ENCODE peak calls at places on chromosomes 4 and X, in seven cellular contexts. One of them, this sample, is unnamed.

GRCh38 chrX:39690541-39691415 is 407.0 kb downstream of the BCOR start:
- DNase-seq in OCI-LY7: no peak
- DNase-seq in activated CD4-positive, alpha-beta T cell treated with anti-CD3 and anti-CD28 coated beads for 4 hours: no peak
- DNase-seq in substantia nigra: no peak
- DNase-seq in astrocyte of the spinal cord: no peak
- DNase-seq in HS-5: no peak
- DNase-seq in GM12865: no peak
- DNase-seq in this sample: no peak

GRCh38 chr4:56681158-56681848 is at the start of gene HOPX:
- DNase-seq in OCI-LY7: no peak
- DNase-seq in activated CD4-positive, alpha-beta T cell treated with anti-CD3 and anti-CD28 coated beads for 4 hours: peak
- DNase-seq in substantia nigra: no peak
- DNase-seq in astrocyte of the spinal cord: peak
- DNase-seq in HS-5: no peak
- DNase-seq in GM12865: peak
- DNase-seq in this sample: no peak

GRCh38 chrX:51006068-51006467 is 95.5 kb downstream of the BMP15 start:
- DNase-seq in OCI-LY7: no peak
- DNase-seq in activated CD4-positive, alpha-beta T cell treated with anti-CD3 and anti-CD28 coated beads for 4 hours: no peak
- DNase-seq in substantia nigra: no peak
- DNase-seq in astrocyte of the spinal cord: no peak
- DNase-seq in HS-5: no peak
- DNase-seq in GM12865: no peak
- DNase-seq in this sample: no peak

GRCh38 chrX:123797543-123798447 is 62.1 kb upstream of the XIAP start:
- DNase-seq in OCI-LY7: no peak
- DNase-seq in activated CD4-positive, alpha-beta T cell treated with anti-CD3 and anti-CD28 coated beads for 4 hours: no peak
- DNase-seq in substantia nigra: no peak
- DNase-seq in astrocyte of the spinal cord: no peak
- DNase-seq in HS-5: no peak
- DNase-seq in GM12865: no peak
- DNase-seq in this sample: no peak

GRCh38 chr4:15779336-15779735 is 1.2 kb downstream of the CD38 start:
- DNase-seq in OCI-LY7: no peak
- DNase-seq in activated CD4-positive, alpha-beta T cell treated with anti-CD3 and anti-CD28 coated beads for 4 hours: no peak
- DNase-seq in substantia nigra: peak
- DNase-seq in astrocyte of the spinal cord: peak
- DNase-seq in HS-5: no peak
- DNase-seq in GM12865: no peak
- DNase-seq in this sample: no peak

GRCh38 chr4:3700736-3701135 is 65.4 kb upstream of the ADRA2C start:
- DNase-seq in OCI-LY7: no peak
- DNase-seq in activated CD4-positive, alpha-beta T cell treated with anti-CD3 and anti-CD28 coated beads for 4 hours: no peak
- DNase-seq in substantia nigra: no peak
- DNase-seq in astrocyte of the spinal cord: no peak
- DNase-seq in HS-5: no peak
- DNase-seq in GM12865: no peak
- DNase-seq in this sample: no peak

GRCh38 chrX:19912-20571 is 261.1 kb upstream of the PLCXD1 start:
- DNase-seq in OCI-LY7: peak
- DNase-seq in activated CD4-positive, alpha-beta T cell treated with anti-CD3 and anti-CD28 coated beads for 4 hours: no peak
- DNase-seq in substantia nigra: no peak
- DNase-seq in astrocyte of the spinal cord: peak
- DNase-seq in HS-5: no peak
- DNase-seq in GM12865: peak
- DNase-seq in this sample: no peak

GRCh38 chrX:64204701-64205440 is 637 bp downstream of the AMER1 start:
- DNase-seq in OCI-LY7: peak
- DNase-seq in activated CD4-positive, alpha-beta T cell treated with anti-CD3 and anti-CD28 coated beads for 4 hours: peak
- DNase-seq in substantia nigra: peak
- DNase-seq in astrocyte of the spinal cord: peak
- DNase-seq in HS-5: no peak
- DNase-seq in GM12865: peak
- DNase-seq in this sample: peak

GRCh38 chr4:786074-786741 is 39.7 kb downstream of the CPLX1 start:
- DNase-seq in OCI-LY7: no peak
- DNase-seq in activated CD4-positive, alpha-beta T cell treated with anti-CD3 and anti-CD28 coated beads for 4 hours: no peak
- DNase-seq in substantia nigra: no peak
- DNase-seq in astrocyte of the spinal cord: no peak
- DNase-seq in HS-5: no peak
- DNase-seq in GM12865: no peak
- DNase-seq in this sample: peak

GRCh38 chr4:81207793-81208192 is 7.2 kb downstream of the PRKG2 start:
- DNase-seq in OCI-LY7: no peak
- DNase-seq in activated CD4-positive, alpha-beta T cell treated with anti-CD3 and anti-CD28 coated beads for 4 hours: no peak
- DNase-seq in substantia nigra: no peak
- DNase-seq in astrocyte of the spinal cord: peak
- DNase-seq in HS-5: peak
- DNase-seq in GM12865: no peak
- DNase-seq in this sample: no peak

GRCh38 chr4:3746701-3747581 is 19.2 kb upstream of the ADRA2C start:
- DNase-seq in OCI-LY7: no peak
- DNase-seq in activated CD4-positive, alpha-beta T cell treated with anti-CD3 and anti-CD28 coated beads for 4 hours: no peak
- DNase-seq in substantia nigra: no peak
- DNase-seq in astrocyte of the spinal cord: no peak
- DNase-seq in HS-5: no peak
- DNase-seq in GM12865: no peak
- DNase-seq in this sample: no peak

GRCh38 chr4:186566068-186566467 is 10.7 kb upstream of the MTNR1A start:
- DNase-seq in OCI-LY7: no peak
- DNase-seq in activated CD4-positive, alpha-beta T cell treated with anti-CD3 and anti-CD28 coated beads for 4 hours: no peak
- DNase-seq in substantia nigra: no peak
- DNase-seq in astrocyte of the spinal cord: no peak
- DNase-seq in HS-5: no peak
- DNase-seq in GM12865: no peak
- DNase-seq in this sample: no peak

GRCh38 chr4:188904617-188905016 is 765.4 kb downstream of the TRIML1 start:
- DNase-seq in OCI-LY7: no peak
- DNase-seq in activated CD4-positive, alpha-beta T cell treated with anti-CD3 and anti-CD28 coated beads for 4 hours: no peak
- DNase-seq in substantia nigra: no peak
- DNase-seq in astrocyte of the spinal cord: no peak
- DNase-seq in HS-5: no peak
- DNase-seq in GM12865: no peak
- DNase-seq in this sample: no peak

GRCh38 chrX:3550160-3550765 is 163.2 kb downstream of the PRKX start:
- DNase-seq in OCI-LY7: no peak
- DNase-seq in activated CD4-positive, alpha-beta T cell treated with anti-CD3 and anti-CD28 coated beads for 4 hours: no peak
- DNase-seq in substantia nigra: no peak
- DNase-seq in astrocyte of the spinal cord: no peak
- DNase-seq in HS-5: peak
- DNase-seq in GM12865: peak
- DNase-seq in this sample: no peak

GRCh38 chr4:5222047-5222446 is 170.8 kb downstream of the STK32B start:
- DNase-seq in OCI-LY7: no peak
- DNase-seq in activated CD4-positive, alpha-beta T cell treated with anti-CD3 and anti-CD28 coated beads for 4 hours: no peak
- DNase-seq in substantia nigra: no peak
- DNase-seq in astrocyte of the spinal cord: no peak
- DNase-seq in HS-5: no peak
- DNase-seq in GM12865: no peak
- DNase-seq in this sample: no peak

GRCh38 chrX:41064028-41064427 is 21.2 kb upstream of the USP9X start:
- DNase-seq in OCI-LY7: no peak
- DNase-seq in activated CD4-positive, alpha-beta T cell treated with anti-CD3 and anti-CD28 coated beads for 4 hours: no peak
- DNase-seq in substantia nigra: no peak
- DNase-seq in astrocyte of the spinal cord: peak
- DNase-seq in HS-5: no peak
- DNase-seq in GM12865: no peak
- DNase-seq in this sample: no peak

GRCh38 chr4:170497729-170498128 is 408.0 kb upstream of the AADAT start:
- DNase-seq in OCI-LY7: no peak
- DNase-seq in activated CD4-positive, alpha-beta T cell treated with anti-CD3 and anti-CD28 coated beads for 4 hours: no peak
- DNase-seq in substantia nigra: no peak
- DNase-seq in astrocyte of the spinal cord: no peak
- DNase-seq in HS-5: no peak
- DNase-seq in GM12865: no peak
- DNase-seq in this sample: no peak

GRCh38 chr4:15420642-15421041 is 7.2 kb upstream of the C1QTNF7 start:
- DNase-seq in OCI-LY7: no peak
- DNase-seq in activated CD4-positive, alpha-beta T cell treated with anti-CD3 and anti-CD28 coated beads for 4 hours: no peak
- DNase-seq in substantia nigra: no peak
- DNase-seq in astrocyte of the spinal cord: peak
- DNase-seq in HS-5: no peak
- DNase-seq in GM12865: no peak
- DNase-seq in this sample: no peak

GRCh38 chr4:88007304-88008132 is at the start of gene PKD2:
- DNase-seq in OCI-LY7: peak
- DNase-seq in activated CD4-positive, alpha-beta T cell treated with anti-CD3 and anti-CD28 coated beads for 4 hours: peak
- DNase-seq in substantia nigra: peak
- DNase-seq in astrocyte of the spinal cord: peak
- DNase-seq in HS-5: no peak
- DNase-seq in GM12865: peak
- DNase-seq in this sample: peak

GRCh38 chrX:23901805-23902204 is 5.9 kb downstream of the APOO start:
- DNase-seq in OCI-LY7: peak
- DNase-seq in activated CD4-positive, alpha-beta T cell treated with anti-CD3 and anti-CD28 coated beads for 4 hours: peak
- DNase-seq in substantia nigra: peak
- DNase-seq in astrocyte of the spinal cord: peak
- DNase-seq in HS-5: no peak
- DNase-seq in GM12865: peak
- DNase-seq in this sample: peak

GRCh38 chrX:103817502-103817901 is 14.6 kb downstream of the RAB9B start:
- DNase-seq in OCI-LY7: peak
- DNase-seq in activated CD4-positive, alpha-beta T cell treated with anti-CD3 and anti-CD28 coated beads for 4 hours: peak
- DNase-seq in substantia nigra: no peak
- DNase-seq in astrocyte of the spinal cord: peak
- DNase-seq in HS-5: peak
- DNase-seq in GM12865: peak
- DNase-seq in this sample: no peak

GRCh38 chr4:7956306-7957112 is 16.8 kb upstream of the AFAP1 start:
- DNase-seq in OCI-LY7: no peak
- DNase-seq in activated CD4-positive, alpha-beta T cell treated with anti-CD3 and anti-CD28 coated beads for 4 hours: no peak
- DNase-seq in substantia nigra: peak
- DNase-seq in astrocyte of the spinal cord: peak
- DNase-seq in HS-5: no peak
- DNase-seq in GM12865: no peak
- DNase-seq in this sample: no peak

GRCh38 chr4:26105815-26106699 is 192.0 kb downstream of the SMIM20 start:
- DNase-seq in OCI-LY7: no peak
- DNase-seq in activated CD4-positive, alpha-beta T cell treated with anti-CD3 and anti-CD28 coated beads for 4 hours: no peak
- DNase-seq in substantia nigra: no peak
- DNase-seq in astrocyte of the spinal cord: peak
- DNase-seq in HS-5: no peak
- DNase-seq in GM12865: no peak
- DNase-seq in this sample: no peak

GRCh38 chr4:38600575-38600974 is 63.4 kb upstream of the KLF3 start:
- DNase-seq in OCI-LY7: peak
- DNase-seq in activated CD4-positive, alpha-beta T cell treated with anti-CD3 and anti-CD28 coated beads for 4 hours: no peak
- DNase-seq in substantia nigra: no peak
- DNase-seq in astrocyte of the spinal cord: no peak
- DNase-seq in HS-5: no peak
- DNase-seq in GM12865: peak
- DNase-seq in this sample: no peak

GRCh38 chrX:43813898-43814297 is 68.4 kb downstream of the MAOB start:
- DNase-seq in OCI-LY7: no peak
- DNase-seq in activated CD4-positive, alpha-beta T cell treated with anti-CD3 and anti-CD28 coated beads for 4 hours: no peak
- DNase-seq in substantia nigra: peak
- DNase-seq in astrocyte of the spinal cord: no peak
- DNase-seq in HS-5: no peak
- DNase-seq in GM12865: no peak
- DNase-seq in this sample: no peak

GRCh38 chr4:182369211-182369610 is 126.0 kb downstream of the TENM3 start:
- DNase-seq in OCI-LY7: no peak
- DNase-seq in activated CD4-positive, alpha-beta T cell treated with anti-CD3 and anti-CD28 coated beads for 4 hours: no peak
- DNase-seq in substantia nigra: no peak
- DNase-seq in astrocyte of the spinal cord: peak
- DNase-seq in HS-5: no peak
- DNase-seq in GM12865: no peak
- DNase-seq in this sample: no peak

GRCh38 chr4:127623755-127624087 is 9.0 kb upstream of the INTU start:
- DNase-seq in OCI-LY7: no peak
- DNase-seq in activated CD4-positive, alpha-beta T cell treated with anti-CD3 and anti-CD28 coated beads for 4 hours: no peak
- DNase-seq in substantia nigra: no peak
- DNase-seq in astrocyte of the spinal cord: peak
- DNase-seq in HS-5: no peak
- DNase-seq in GM12865: no peak
- DNase-seq in this sample: no peak

GRCh38 chrX:28189011-28189410 is 207.8 kb upstream of the DCAF8L1 start:
- DNase-seq in OCI-LY7: no peak
- DNase-seq in activated CD4-positive, alpha-beta T cell treated with anti-CD3 and anti-CD28 coated beads for 4 hours: no peak
- DNase-seq in substantia nigra: no peak
- DNase-seq in astrocyte of the spinal cord: peak
- DNase-seq in HS-5: peak
- DNase-seq in GM12865: no peak
- DNase-seq in this sample: no peak

GRCh38 chrX:51144828-51145442 is 187.7 kb upstream of the NUDT10 start:
- DNase-seq in OCI-LY7: peak
- DNase-seq in activated CD4-positive, alpha-beta T cell treated with anti-CD3 and anti-CD28 coated beads for 4 hours: peak
- DNase-seq in substantia nigra: no peak
- DNase-seq in astrocyte of the spinal cord: peak
- DNase-seq in HS-5: no peak
- DNase-seq in GM12865: peak
- DNase-seq in this sample: no peak

GRCh38 chr4:73735231-73735630 is 5.1 kb upstream of the CXCL8 start:
- DNase-seq in OCI-LY7: peak
- DNase-seq in activated CD4-positive, alpha-beta T cell treated with anti-CD3 and anti-CD28 coated beads for 4 hours: no peak
- DNase-seq in substantia nigra: no peak
- DNase-seq in astrocyte of the spinal cord: peak
- DNase-seq in HS-5: peak
- DNase-seq in GM12865: peak
- DNase-seq in this sample: no peak

GRCh38 chrX:29231800-29232199 is 644.6 kb downstream of the IL1RAPL1 start:
- DNase-seq in OCI-LY7: no peak
- DNase-seq in activated CD4-positive, alpha-beta T cell treated with anti-CD3 and anti-CD28 coated beads for 4 hours: no peak
- DNase-seq in substantia nigra: no peak
- DNase-seq in astrocyte of the spinal cord: peak
- DNase-seq in HS-5: no peak
- DNase-seq in GM12865: no peak
- DNase-seq in this sample: no peak

GRCh38 chr4:182015893-182016292 is 227.3 kb upstream of the TENM3 start:
- DNase-seq in OCI-LY7: no peak
- DNase-seq in activated CD4-positive, alpha-beta T cell treated with anti-CD3 and anti-CD28 coated beads for 4 hours: no peak
- DNase-seq in substantia nigra: no peak
- DNase-seq in astrocyte of the spinal cord: peak
- DNase-seq in HS-5: no peak
- DNase-seq in GM12865: peak
- DNase-seq in this sample: no peak

This sample was measured in tibial nerve.